ENCODE peak calls at places on chromosomes 2 and 18, in ten cellular contexts. Y, X, I, L, T, M, S, C, W and V are unnamed samples.

GRCh38 chr2:99975386-99975785 is 167.0 kb downstream of the AFF3 start:
- DNase-seq in Y (peak; percentile 4), X (no peak), I (no peak), L (no peak), T (no peak), M (peak; percentile 84), S (no peak), C (peak; percentile 87), W (no peak), V (no peak)

GRCh38 chr18:46425511-46425910 is 231.5 kb downstream of the LOXHD1 start:
- DNase-seq in Y (no peak), X (no peak), I (no peak), L (no peak), T (no peak), M (no peak), S (no peak), C (no peak), W (no peak), V (no peak)

GRCh38 chr18:33761363-33761762 is 183.3 kb downstream of the ASXL3 start:
- DNase-seq in Y (peak; percentile 44), X (no peak), I (no peak), L (no peak), T (no peak), M (peak; percentile 36), S (no peak), C (peak; percentile 45), W (peak; percentile 8), V (no peak)

GRCh38 chr2:9405636-9406035 is 17.7 kb downstream of the ITGB1BP1 start:
- DNase-seq in Y (no peak), X (no peak), I (no peak), L (peak; percentile 10), T (no peak), M (peak; percentile 62), S (no peak), C (no peak), W (no peak), V (no peak)

GRCh38 chr2:112686348-112687217 is 34.2 kb upstream of the NT5DC4 start:
- DNase-seq in Y (no peak), X (no peak), I (no peak), L (no peak), T (no peak), M (no peak), S (no peak), C (no peak), W (peak; percentile 88), V (no peak)

GRCh38 chr18:32701288-32701687 is 71.5 kb downstream of the KLHL14 start:
- DNase-seq in Y (no peak), X (no peak), I (no peak), L (no peak), T (no peak), M (peak; percentile 5), S (no peak), C (no peak), W (no peak), V (no peak)

GRCh38 chr2:69163556-69163955 is 150.6 kb downstream of the ANTXR1 start:
- DNase-seq in Y (no peak), X (no peak), I (no peak), L (no peak), T (no peak), M (no peak), S (no peak), C (no peak), W (no peak), V (no peak)

GRCh38 chr2:239881561-239882320 is 143.4 kb downstream of the NDUFA10 start:
- DNase-seq in Y (peak; percentile 57), X (no peak), I (no peak), L (peak; percentile 51), T (no peak), M (peak; percentile 43), S (no peak), C (no peak), W (no peak), V (no peak)

GRCh38 chr2:42141687-42142475 is 27.3 kb upstream of the EML4 start:
- DNase-seq in Y (peak; percentile 89), X (peak; percentile 24), I (peak; percentile 22), L (peak; percentile 71), T (no peak), M (peak; percentile 93), S (peak; percentile 17), C (peak; percentile 79), W (peak; percentile 89), V (peak; percentile 24)

GRCh38 chr18:13175754-13176210 is 42.8 kb upstream of the LDLRAD4 start:
- DNase-seq in Y (no peak), X (no peak), I (no peak), L (no peak), T (no peak), M (no peak), S (no peak), C (peak; percentile 7), W (no peak), V (no peak)

GRCh38 chr18:59093668-59094067 is 46.0 kb upstream of the SEC11C start:
- DNase-seq in Y (no peak), X (no peak), I (no peak), L (no peak), T (no peak), M (no peak), S (no peak), C (no peak), W (no peak), V (no peak)

GRCh38 chr2:15571729-15572128 is 10.6 kb upstream of the NBAS start:
- DNase-seq in Y (no peak), X (no peak), I (no peak), L (no peak), T (no peak), M (no peak), S (no peak), C (no peak), W (no peak), V (no peak)

GRCh38 chr18:63823516-63824219 is 48.5 kb downstream of the SERPINB7 start:
- DNase-seq in Y (peak; percentile 36), X (no peak), I (no peak), L (no peak), T (no peak), M (peak; percentile 18), S (no peak), C (peak; percentile 31), W (peak; percentile 83), V (no peak)

GRCh38 chr2:241799522-241800197 is 9.3 kb upstream of the NEU4 start:
- DNase-seq in Y (no peak), X (no peak), I (no peak), L (no peak), T (no peak), M (no peak), S (no peak), C (no peak), W (no peak), V (no peak)

GRCh38 chr18:63606526-63606925 is 19.4 kb downstream of the SERPINB13 start:
- DNase-seq in Y (no peak), X (no peak), I (no peak), L (no peak), T (no peak), M (no peak), S (no peak), C (no peak), W (no peak), V (no peak)

GRCh38 chr2:59174536-59175243 is 933.6 kb upstream of the FANCL start:
- DNase-seq in Y (no peak), X (no peak), I (no peak), L (no peak), T (no peak), M (no peak), S (no peak), C (no peak), W (no peak), V (no peak)

GRCh38 chr2:74766780-74767179 is 67.1 kb upstream of the HK2 start:
- DNase-seq in Y (no peak), X (no peak), I (no peak), L (no peak), T (no peak), M (no peak), S (no peak), C (no peak), W (peak; percentile 28), V (no peak)

GRCh38 chr2:109736177-109736827 is 57.8 kb upstream of the RGPD5 start:
- DNase-seq in Y (peak; percentile 66), X (no peak), I (peak; percentile 7), L (peak; percentile 56), T (no peak), M (peak; percentile 53), S (no peak), C (peak; percentile 59), W (peak; percentile 57), V (no peak)

GRCh38 chr18:37422116-37422515 is 143.5 kb downstream of the CELF4 start:
- DNase-seq in Y (no peak), X (no peak), I (no peak), L (no peak), T (no peak), M (no peak), S (no peak), C (no peak), W (no peak), V (no peak)

GRCh38 chr2:178225011-178225817 is 30.9 kb downstream of the OSBPL6 start:
- DNase-seq in Y (no peak), X (no peak), I (no peak), L (no peak), T (no peak), M (peak; percentile 89), S (no peak), C (no peak), W (no peak), V (no peak)

GRCh38 chr2:73699437-73699836 is 37.7 kb downstream of the TPRKB start:
- DNase-seq in Y (no peak), X (no peak), I (no peak), L (no peak), T (no peak), M (no peak), S (no peak), C (peak; percentile 4), W (no peak), V (no peak)

GRCh38 chr2:62801110-62801509 is 95.6 kb downstream of the EHBP1 start:
- DNase-seq in Y (no peak), X (no peak), I (no peak), L (no peak), T (no peak), M (no peak), S (no peak), C (no peak), W (no peak), V (no peak)

GRCh38 chr2:209463226-209463625 is 39.4 kb downstream of the MAP2 start:
- DNase-seq in Y (no peak), X (no peak), I (no peak), L (no peak), T (no peak), M (no peak), S (no peak), C (no peak), W (peak; percentile 36), V (no peak)

GRCh38 chr2:238165288-238165921 is 6.6 kb downstream of the ERFE start:
- DNase-seq in Y (no peak), X (no peak), I (no peak), L (peak; percentile 56), T (no peak), M (no peak), S (no peak), C (no peak), W (no peak), V (no peak)

GRCh38 chr2:160368988-160369935 is 124.3 kb downstream of the RBMS1 start:
- DNase-seq in Y (peak; percentile 58), X (no peak), I (no peak), L (no peak), T (no peak), M (peak; percentile 85), S (no peak), C (no peak), W (no peak), V (no peak)

GRCh38 chr2:241577413-241578122 is 19.0 kb downstream of the BOK start:
- DNase-seq in Y (peak; percentile 23), X (no peak), I (no peak), L (peak; percentile 51), T (no peak), M (peak; percentile 57), S (no peak), C (no peak), W (no peak), V (no peak)

GRCh38 chr2:144834954-144835633 is 315.2 kb upstream of the ZEB2 start:
- DNase-seq in Y (peak; percentile 92), X (no peak), I (no peak), L (no peak), T (no peak), M (peak; percentile 80), S (no peak), C (peak; percentile 34), W (no peak), V (no peak)

GRCh38 chr2:152075427-152076050 is 23.3 kb downstream of the CACNB4 start:
- DNase-seq in Y (no peak), X (no peak), I (no peak), L (no peak), T (no peak), M (no peak), S (no peak), C (no peak), W (no peak), V (no peak)